ENCODE peak calls at places on chromosomes 7 and 10, in seven cellular contexts. V is stomach, P is psoas muscle, G is fibroblast of mammary gland, J is foreskin fibroblast, U is keratinocyte, L is IMR-90. F is an unnamed sample.

GRCh38 chr10:129105266-129105665 is 361.8 kb upstream of the MGMT start:
- DNase-seq in V (no peak), P (no peak), G (peak; percentile 32), J (no peak), U (no peak), L (peak; percentile 66), F (peak; percentile 63)

GRCh38 chr7:70762697-70763096 is 369.2 kb upstream of the GALNT17 start:
- DNase-seq in V (no peak), P (no peak), G (no peak), J (no peak), U (no peak), L (no peak), F (no peak)

GRCh38 chr7:82729172-82730030 is 285.8 kb upstream of the CACNA2D1 start:
- DNase-seq in V (no peak), P (no peak), G (peak; percentile 59), J (peak; percentile 75), U (no peak), L (peak; percentile 60), F (peak; percentile 46)

GRCh38 chr7:42227931-42228591 is 8.9 kb downstream of the GLI3 start:
- DNase-seq in V (no peak), P (peak; percentile 51), G (peak; percentile 49), J (no peak), U (no peak), L (peak; percentile 46), F (no peak)

GRCh38 chr10:125562737-125563136 is 120.2 kb downstream of the TEX36 start:
- DNase-seq in V (no peak), P (no peak), G (no peak), J (no peak), U (no peak), L (no peak), F (no peak)

GRCh38 chr10:121841862-121842261 is 86.0 kb downstream of the ATE1 start:
- DNase-seq in V (no peak), P (no peak), G (no peak), J (no peak), U (no peak), L (no peak), F (no peak)

GRCh38 chr7:1922071-1922869 is 252.2 kb downstream of the ELFN1 start:
- DNase-seq in V (no peak), P (no peak), G (peak; percentile 88), J (peak; percentile 85), U (no peak), L (peak; percentile 17), F (no peak)

GRCh38 chr7:130277763-130278643 is 11.3 kb downstream of the CPA2 start:
- DNase-seq in V (peak; percentile 49), P (peak; percentile 41), G (peak; percentile 76), J (peak; percentile 84), U (no peak), L (peak; percentile 69), F (no peak)

GRCh38 chr7:101201695-101202602 is 1.1 kb upstream of the MOGAT3 start:
- DNase-seq in V (peak; percentile 34), P (no peak), G (no peak), J (peak; percentile 34), U (no peak), L (no peak), F (no peak)

DNA sequence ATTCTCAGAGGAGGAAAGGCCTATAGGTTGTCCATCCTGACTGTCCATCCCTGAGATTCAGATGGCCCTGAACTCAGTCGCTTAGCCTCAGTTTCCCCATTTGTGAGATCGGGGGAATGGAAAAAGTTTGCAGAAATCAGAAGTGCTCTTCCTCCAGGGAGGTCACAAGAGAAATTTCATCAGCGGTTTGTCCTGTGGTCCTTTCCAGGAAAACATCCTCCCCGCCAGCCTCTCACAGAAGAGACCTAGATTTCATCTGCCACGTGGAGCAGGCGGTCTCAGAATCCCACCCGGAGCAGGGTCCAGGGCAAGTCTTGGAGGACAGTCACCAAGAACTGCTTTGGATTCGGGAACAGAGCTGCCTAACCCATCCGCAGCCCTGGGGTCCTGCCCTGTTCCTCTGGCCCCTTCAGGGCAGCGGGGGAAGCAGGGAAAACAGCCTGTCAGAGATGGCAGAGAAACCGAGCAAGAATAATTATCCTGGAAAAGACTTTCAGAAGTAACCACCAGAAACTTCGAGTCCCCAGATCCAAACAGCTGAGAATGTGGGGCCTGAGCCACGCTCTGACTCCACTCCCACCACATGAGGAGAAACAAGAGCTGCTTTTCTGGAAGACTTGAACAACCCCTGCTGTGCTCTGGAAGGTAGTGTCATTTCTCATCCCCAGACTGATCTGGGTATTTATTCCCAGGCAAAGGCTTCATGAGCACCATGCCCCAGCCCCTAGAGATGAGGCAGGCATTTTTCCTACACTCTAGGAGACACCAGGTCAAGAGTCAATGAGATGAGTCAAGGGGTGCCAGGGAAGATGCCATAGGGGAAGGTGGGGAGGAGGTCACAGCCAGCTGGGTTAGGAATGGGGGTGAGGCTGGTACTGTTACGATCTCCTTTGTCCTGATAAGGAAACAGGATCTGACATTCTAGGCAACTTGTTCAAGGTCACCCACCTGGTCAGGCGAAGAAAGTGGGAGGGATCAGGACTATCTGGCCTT is 1.1 kb upstream of the TNS3 start:
- DNase-seq in V (no peak), P (peak; percentile 39), G (no peak), J (peak; percentile 39), U (no peak), L (no peak), F (peak; percentile 94)
- H3K4me3 ChIP-seq in V (no peak overlapping the region), P (peak overlapping the region; percentile 73), G (no peak overlapping the region), J (no peak overlapping the region), U (no peak overlapping the region), L (no peak overlapping the region), F (peak overlapping the region; percentile 85)

GRCh38 chr7:150753826-150754603 is 16.8 kb downstream of the GIMAP5 start:
- DNase-seq in V (no peak), P (no peak), G (peak; percentile 67), J (no peak), U (no peak), L (no peak), F (no peak)
- TF ChIP-seq CTCF in V (no peak), P (peak; percentile 17), G (peak; percentile 32), J (no peak), U (no peak), L (peak; percentile 9), F (no peak)

DNA sequence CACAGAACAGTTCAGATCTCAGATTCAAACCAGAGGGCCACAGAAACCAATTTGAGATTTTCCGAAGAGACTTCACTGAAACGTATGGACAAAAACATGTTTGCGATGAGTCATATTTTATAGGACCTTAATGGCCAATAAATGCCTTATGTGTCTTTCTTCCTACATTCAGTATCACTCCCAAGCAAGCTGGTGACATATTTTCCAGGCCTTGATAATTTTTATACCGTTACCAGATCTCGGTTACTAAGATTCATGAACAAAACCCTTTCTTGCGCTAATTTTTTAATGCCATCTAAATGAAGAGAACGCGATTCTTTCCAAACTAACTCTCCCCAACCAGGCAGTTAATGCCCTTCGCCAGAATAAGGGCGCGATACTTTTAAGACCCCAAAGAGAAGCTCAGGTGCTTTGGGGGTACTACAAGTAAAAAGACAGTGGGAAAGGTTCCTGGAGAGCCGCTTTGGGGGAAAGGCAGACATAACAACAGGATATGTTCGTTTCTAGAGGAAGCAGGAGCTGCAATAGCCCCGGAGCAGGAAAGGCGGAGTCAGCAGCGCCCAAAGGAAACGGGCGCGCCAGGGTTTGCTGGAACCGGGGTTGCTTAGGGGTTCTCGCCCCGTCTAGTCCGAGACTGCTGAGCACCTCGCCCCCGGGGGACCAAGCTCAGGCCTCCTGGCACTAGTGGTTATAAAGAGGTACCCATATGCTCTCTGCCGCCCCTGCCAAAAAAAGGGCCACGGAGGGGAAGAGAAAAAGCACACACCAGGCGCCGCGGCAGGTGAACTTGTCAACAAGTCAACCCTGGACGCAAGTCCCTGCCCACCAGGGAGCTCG is 878 bp downstream of the ICA1 start:
- DNase-seq in V (peak; percentile 67), P (peak; percentile 23), G (no peak), J (peak; percentile 47), U (no peak), L (no peak), F (no peak)
- H3K4me3 ChIP-seq in V (peak overlapping the region; percentile 72), P (peak overlapping the region; percentile 76), G (peak overlapping the region; percentile 34), J (peak overlapping the region; percentile 37), U (peak overlapping the region; percentile 56), L (no peak overlapping the region), F (peak overlapping the region; percentile 62)

GRCh38 chr10:43262043-43262901 is 4.6 kb downstream of the RASGEF1A start:
- DNase-seq in V (no peak), P (no peak), G (no peak), J (no peak), U (no peak), L (no peak), F (no peak)

GRCh38 chr10:43264324-43264986 is 2.4 kb downstream of the RASGEF1A start:
- DNase-seq in V (no peak), P (no peak), G (no peak), J (no peak), U (no peak), L (no peak), F (no peak)

GRCh38 chr10:43262902-43263466 is 3.9 kb downstream of the RASGEF1A start:
- DNase-seq in V (no peak), P (no peak), G (no peak), J (no peak), U (no peak), L (no peak), F (no peak)

GRCh38 chr10:43264987-43265798 is 1.7 kb downstream of the RASGEF1A start:
- DNase-seq in V (peak; percentile 22), P (no peak), G (no peak), J (no peak), U (no peak), L (no peak), F (no peak)

DNA sequence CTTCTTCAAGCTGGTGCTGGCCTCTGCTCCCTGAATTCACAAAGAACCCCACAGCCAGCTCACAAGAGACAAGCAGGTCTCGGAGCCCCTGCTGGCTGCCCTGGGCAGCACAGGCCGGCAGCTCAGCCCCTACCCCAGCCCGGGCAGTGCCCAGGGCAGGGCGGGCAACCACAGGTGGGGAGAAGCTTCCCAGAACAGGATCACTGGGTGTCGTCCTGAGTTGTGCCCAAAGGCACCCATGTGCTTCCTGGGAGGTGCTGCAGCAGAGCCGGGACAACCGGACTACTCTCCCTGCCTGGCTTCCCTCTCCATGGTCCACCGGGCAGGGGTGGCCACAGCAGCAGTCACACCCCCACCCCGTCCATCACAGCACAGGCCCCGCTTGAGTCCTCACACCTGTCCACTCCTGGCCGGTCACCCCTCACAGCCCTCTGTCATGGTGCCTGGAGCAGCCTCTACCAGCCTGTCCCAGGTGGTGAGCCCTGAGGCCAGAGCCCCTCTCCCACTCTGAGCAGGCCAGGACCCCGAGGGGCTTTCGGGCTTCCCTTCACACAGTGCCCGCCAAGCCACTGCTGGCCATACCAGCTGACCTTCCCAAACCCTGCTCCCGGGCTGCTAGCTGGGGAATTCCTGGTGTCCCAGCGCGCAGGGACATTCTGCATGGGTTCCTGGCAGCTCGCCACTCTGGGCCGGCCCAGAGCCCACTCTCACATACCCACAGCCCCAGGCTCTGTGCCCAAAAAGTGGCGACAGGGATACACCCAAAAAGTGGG is 3.1 kb downstream of the RASGEF1A start:
- DNase-seq in V (peak; percentile 21), P (no peak), G (no peak), J (no peak), U (no peak), L (no peak), F (no peak)
- TF ChIP-seq CTCF in V (no peak), P (no peak), G (no peak), J (peak; percentile 14), U (peak; percentile 43), L (peak; percentile 4), F (peak; percentile 35)